ENCODE peak calls at places on chromosomes 3 and 15, in six cellular contexts. W is NCI-H2029 treated with DMSO at 0.1 percent for 48 hours; J is NCI-H2081 treated with DMSO at 0.1 percent for 48 hours; T is GDM1; A is activated T-cell treated with anti-CD3 and anti-CD28 coated beads for 24 hours; B is CD4-positive, alpha-beta memory T cell. Y is an unnamed sample.

GRCh38 chr3:14535616-14536015 is 4.5 kb downstream of the GRIP2 start:
- DNase-seq in W (no peak), J (no peak), T (no peak), A (no peak), B (no peak), Y (no peak)

GRCh38 chr3:123411340-123412040 is 37.4 kb downstream of the ADCY5 start:
- DNase-seq in W (no peak), J (no peak), T (no peak), A (no peak), B (no peak), Y (no peak)

GRCh38 chr3:182682263-182683229 is 110.8 kb upstream of the ATP11B start:
- DNase-seq in W (peak; percentile 50), J (no peak), T (no peak), A (peak; percentile 40), B (peak; percentile 41), Y (peak; percentile 38)

GRCh38 chr15:30923429-30923828 is 19.7 kb downstream of the FAN1 start:
- DNase-seq in W (no peak), J (no peak), T (no peak), A (no peak), B (no peak), Y (no peak)

GRCh38 chr3:195068481-195069080 is 202.4 kb downstream of the XXYLT1 start:
- DNase-seq in W (no peak), J (no peak), T (no peak), A (no peak), B (no peak), Y (no peak)

GRCh38 chr15:68484696-68485400 is 52.9 kb upstream of the ITGA11 start:
- DNase-seq in W (no peak), J (no peak), T (no peak), A (no peak), B (no peak), Y (no peak)

GRCh38 chr3:120137548-120137947 is 43.3 kb upstream of the GSK3B start:
- DNase-seq in W (no peak), J (no peak), T (no peak), A (no peak), B (no peak), Y (no peak)

GRCh38 chr15:88479169-88479568 is 11.7 kb downstream of the MRPS11 start:
- DNase-seq in W (no peak), J (no peak), T (no peak), A (no peak), B (no peak), Y (no peak)

GRCh38 chr3:136465296-136465695 is 215.2 kb downstream of the PCCB start:
- DNase-seq in W (no peak), J (no peak), T (no peak), A (no peak), B (no peak), Y (no peak)

GRCh38 chr3:148079370-148079769 is 618.3 kb upstream of the AGTR1 start:
- DNase-seq in W (peak; percentile 6), J (no peak), T (no peak), A (no peak), B (no peak), Y (no peak)

GRCh38 chr3:35932995-35933394 is 293.7 kb downstream of the ARPP21 start:
- DNase-seq in W (peak; percentile 6), J (no peak), T (no peak), A (no peak), B (no peak), Y (no peak)

GRCh38 chr15:29677871-29678431 is 144.3 kb downstream of the TJP1 start:
- DNase-seq in W (peak; percentile 39), J (peak; percentile 58), T (no peak), A (no peak), B (no peak), Y (no peak)

GRCh38 chr3:165526367-165526766 is 310.9 kb downstream of the BCHE start:
- DNase-seq in W (no peak), J (no peak), T (no peak), A (no peak), B (no peak), Y (no peak)

GRCh38 chr3:129461022-129461421 is 21.0 kb downstream of the IFT122 start:
- DNase-seq in W (no peak), J (no peak), T (no peak), A (no peak), B (no peak), Y (no peak)

GRCh38 chr15:100043069-100043641 is 298.6 kb downstream of the ADAMTS17 start:
- DNase-seq in W (no peak), J (no peak), T (no peak), A (no peak), B (no peak), Y (no peak)

GRCh38 chr15:74140445-74140761 is 10.0 kb downstream of the ISLR2 start:
- DNase-seq in W (no peak), J (no peak), T (no peak), A (no peak), B (no peak), Y (no peak)

GRCh38 chr3:14289590-14290453 is 111.2 kb downstream of the LSM3 start:
- DNase-seq in W (no peak), J (no peak), T (no peak), A (no peak), B (no peak), Y (no peak)

GRCh38 chr15:67509918-67510317 is 11.0 kb upstream of the C15orf61 start:
- DNase-seq in W (no peak), J (no peak), T (no peak), A (no peak), B (no peak), Y (no peak)

GRCh38 chr3:197713477-197713822 is 23.3 kb downstream of the RUBCN start:
- DNase-seq in W (no peak), J (no peak), T (no peak), A (no peak), B (no peak), Y (no peak)

GRCh38 chr15:72824112-72824511 is 40.6 kb upstream of the ADPGK start:
- DNase-seq in W (no peak), J (no peak), T (no peak), A (no peak), B (no peak), Y (no peak)

GRCh38 chr15:65952425-65953053 is 83.2 kb downstream of the RAB11A start:
- DNase-seq in W (no peak), J (no peak), T (no peak), A (no peak), B (no peak), Y (no peak)

GRCh38 chr15:38455096-38455495 is 1.2 kb downstream of the FAM98B start:
- DNase-seq in W (no peak), J (no peak), T (no peak), A (no peak), B (no peak), Y (no peak)

GRCh38 chr15:95843241-95843851 is 487.2 kb upstream of the NR2F2 start:
- DNase-seq in W (no peak), J (no peak), T (no peak), A (no peak), B (no peak), Y (no peak)

GRCh38 chr3:25582242-25582641 is 82.5 kb downstream of the TOP2B start:
- DNase-seq in W (no peak), J (no peak), T (no peak), A (no peak), B (no peak), Y (no peak)

GRCh38 chr15:101502572-101503295 is 13.2 kb upstream of the PCSK6 start:
- DNase-seq in W (no peak), J (no peak), T (no peak), A (no peak), B (no peak), Y (no peak)

GRCh38 chr15:96093063-96093462 is 237.4 kb upstream of the NR2F2 start:
- DNase-seq in W (no peak), J (no peak), T (no peak), A (no peak), B (no peak), Y (no peak)

GRCh38 chr15:69045810-69046209 is 31.3 kb downstream of the NOX5 start:
- DNase-seq in W (no peak), J (no peak), T (no peak), A (no peak), B (no peak), Y (no peak)

GRCh38 chr3:191963182-191963581 is 502.2 kb downstream of the PYDC2 start:
- DNase-seq in W (no peak), J (no peak), T (no peak), A (no peak), B (no peak), Y (no peak)

GRCh38 chr3:113019182-113020137 is 28.7 kb downstream of the GTPBP8 start:
- DNase-seq in W (peak; percentile 86), J (peak; percentile 60), T (peak; percentile 90), A (peak; percentile 87), B (peak; percentile 82), Y (peak; percentile 83)

GRCh38 chr15:89673162-89673506 is 6.0 kb downstream of the PLIN1 start:
- DNase-seq in W (no peak), J (no peak), T (no peak), A (no peak), B (no peak), Y (no peak)

GRCh38 chr3:70064194-70064787 is 64.8 kb downstream of the SAMMSON start:
- DNase-seq in W (no peak), J (no peak), T (no peak), A (peak; percentile 7), B (peak; percentile 10), Y (peak; percentile 3)

GRCh38 chr3:126924458-126924857 is 58.5 kb upstream of the PLXNA1 start:
- DNase-seq in W (no peak), J (no peak), T (no peak), A (no peak), B (no peak), Y (no peak)

GRCh38 chr3:50411229-50411628 is 51.9 kb upstream of the TMEM115 start:
- DNase-seq in W (no peak), J (no peak), T (no peak), A (no peak), B (no peak), Y (no peak)

GRCh38 chr3:11236588-11237461 is 35.4 kb upstream of the ATG7 start:
- DNase-seq in W (peak; percentile 81), J (peak; percentile 25), T (no peak), A (peak; percentile 67), B (peak; percentile 72), Y (peak; percentile 4)

GRCh38 chr3:39917060-39917773 is 107.8 kb downstream of the MYRIP start:
- DNase-seq in W (no peak), J (no peak), T (no peak), A (no peak), B (no peak), Y (no peak)

GRCh38 chr15:69367231-69367630 is 46.9 kb upstream of the KIF23 start:
- DNase-seq in W (no peak), J (no peak), T (no peak), A (no peak), B (no peak), Y (no peak)

GRCh38 chr15:74378853-74379252 is 11.4 kb upstream of the CYP11A1 start:
- DNase-seq in W (no peak), J (no peak), T (peak; percentile 54), A (peak; percentile 68), B (no peak), Y (no peak)

GRCh38 chr3:121974601-121975111 is 47.4 kb downstream of the ILDR1 start:
- DNase-seq in W (no peak), J (no peak), T (no peak), A (no peak), B (no peak), Y (no peak)

GRCh38 chr3:58464875-58465274 is 27.0 kb upstream of the KCTD6 start:
- DNase-seq in W (no peak), J (no peak), T (no peak), A (no peak), B (no peak), Y (no peak)